ENCODE peak calls at places on chromosomes 13 and 19, in four cellular contexts. D is A172; Y is stimulated activated naive CD4-positive, alpha-beta T cell; L is sciatic nerve. B is an unnamed sample.

GRCh38 chr13:66795636-66796035 is 434.5 kb downstream of the PCDH9 start:
- DNase-seq in D (no peak), Y (no peak), L (no peak), B (no peak)

GRCh38 chr13:112760440-112760839 is 70.6 kb downstream of the ATP11A start:
- DNase-seq in D (no peak), Y (no peak), L (no peak), B (no peak)

GRCh38 chr19:15463865-15464371 is 426 bp downstream of the RASAL3 start:
- DNase-seq in D (no peak), Y (peak), L (no peak), B (peak)

GRCh38 chr19:58058428-58058827 is 654 bp upstream of the ZNF135 start:
- DNase-seq in D (no peak), Y (no peak), L (no peak), B (no peak)

GRCh38 chr19:588093-588742 is 1.5 kb upstream of the HCN2 start:
- DNase-seq in D (peak), Y (peak), L (peak), B (peak)

GRCh38 chr13:101425623-101426022 is 9.3 kb upstream of the NALCN start:
- DNase-seq in D (no peak), Y (no peak), L (no peak), B (no peak)

GRCh38 chr19:49403404-49404187 is 15.5 kb downstream of the KASH5 start:
- DNase-seq in D (no peak), Y (no peak), L (no peak), B (no peak)

GRCh38 chr19:32421589-32422361 is 16.2 kb downstream of the DPY19L3 start:
- DNase-seq in D (no peak), Y (no peak), L (no peak), B (no peak)

GRCh38 chr19:12648088-12648487 is 18.5 kb downstream of the MAN2B1 start:
- DNase-seq in D (no peak), Y (no peak), L (no peak), B (no peak)

GRCh38 chr13:32669030-32669646 is 82.9 kb downstream of the PDS5B start:
- DNase-seq in D (peak), Y (no peak), L (no peak), B (no peak)

GRCh38 chr19:52297601-52298358 is 811 bp downstream of the ZNF480 start:
- DNase-seq in D (no peak), Y (no peak), L (no peak), B (no peak)

GRCh38 chr19:44749994-44750393 is 1.5 kb downstream of the BCL3 start:
- DNase-seq in D (no peak), Y (no peak), L (no peak), B (no peak)

GRCh38 chr13:83796364-83796763 is 85.9 kb downstream of the SLITRK1 start:
- DNase-seq in D (no peak), Y (no peak), L (no peak), B (no peak)

GRCh38 chr19:33325920-33326319 is 23.6 kb upstream of the CEBPA start:
- DNase-seq in D (no peak), Y (no peak), L (no peak), B (no peak)

GRCh38 chr13:24678151-24678550 is 2.1 kb upstream of the ATP12A start:
- DNase-seq in D (no peak), Y (no peak), L (no peak), B (no peak)

GRCh38 chr19:46225558-46226004 is 4.0 kb upstream of the IGFL1 start:
- DNase-seq in D (peak), Y (no peak), L (no peak), B (no peak)

GRCh38 chr13:111216166-111216960 is 101.3 kb downstream of the ARHGEF7 start:
- DNase-seq in D (peak), Y (peak), L (peak), B (peak)

GRCh38 chr19:29873024-29873800 is 61.4 kb downstream of the CCNE1 start:
- DNase-seq in D (no peak), Y (peak), L (peak), B (peak)

GRCh38 chr19:33227242-33227650 is 1.6 kb upstream of the SLC7A10 start:
- DNase-seq in D (no peak), Y (no peak), L (no peak), B (no peak)

GRCh38 chr13:46659413-46660065 is 106.6 kb downstream of the LRCH1 start:
- DNase-seq in D (no peak), Y (no peak), L (no peak), B (no peak)

GRCh38 chr19:36686365-36687213 is 823 bp upstream of the ZNF567 start:
- DNase-seq in D (peak), Y (no peak), L (no peak), B (no peak)

GRCh38 chr19:29779921-29780320 is 31.9 kb upstream of the CCNE1 start:
- DNase-seq in D (no peak), Y (no peak), L (no peak), B (no peak)

GRCh38 chr19:15937771-15938170 is 3.4 kb upstream of the CYP4F11 start:
- DNase-seq in D (no peak), Y (no peak), L (no peak), B (no peak)

B was measured in effector memory CD4-positive, alpha-beta T cell.